ENCODE peak calls at places on chromosomes 4 and X, in four cellular contexts. E is IMR-90, A is endothelial cell of umbilical vein, P is K562. S is an unnamed sample.

GRCh38 chr4:55820260-55820659 is 670 bp downstream of the EXOC1L start:
- DNase-seq in E (no peak), P (no peak), A (no peak), S (no peak)

GRCh38 chr4:67721770-67722597 is 21.0 kb upstream of the UBA6 start:
- DNase-seq in E (peak), A (peak), P (peak), S (no peak)

GRCh38 chrX:13699183-13699826 is 10.4 kb downstream of the RAB9A start:
- DNase-seq in A (peak), P (peak), E (peak), S (no peak)

GRCh38 chrX:129559800-129560199 is 19.7 kb downstream of the OCRL start:
- DNase-seq in P (no peak), E (no peak), A (no peak), S (no peak)

GRCh38 chr4:5798447-5798846 is 87.4 kb downstream of the EVC start:
- DNase-seq in A (no peak), E (no peak), P (no peak), S (no peak)

GRCh38 chr4:129428454-129428853 is 332.5 kb downstream of the C4orf33 start:
- DNase-seq in E (no peak), A (no peak), P (no peak), S (no peak)

GRCh38 chrX:2474963-2475726 is 25.6 kb downstream of the DHRSX start:
- DNase-seq in P (peak), E (no peak), A (no peak), S (no peak)

GRCh38 chr4:336099-336892 is 1.3 kb upstream of the ZNF141 start:
- DNase-seq in E (no peak), A (no peak), P (no peak), S (no peak)

GRCh38 chr4:141346144-141346543 is 125.4 kb downstream of the ZNF330 start:
- DNase-seq in E (peak), P (peak), A (peak), S (no peak)

GRCh38 chr4:109321232-109321631 is 18.8 kb upstream of the COL25A1 start:
- DNase-seq in E (no peak), A (no peak), P (no peak), S (peak)

GRCh38 chr4:121370729-121371325 is 10.0 kb downstream of the QRFPR start:
- DNase-seq in E (peak), A (peak), P (peak), S (no peak)

GRCh38 chr4:186485621-186486062 is 69.7 kb downstream of the MTNR1A start:
- DNase-seq in A (no peak), E (peak), P (no peak), S (no peak)

GRCh38 chrX:136636121-136636520 is 11.8 kb upstream of the CD40LG start:
- DNase-seq in P (no peak), A (no peak), E (no peak), S (no peak)

GRCh38 chr4:47640911-47641310 is 155.8 kb downstream of the ATP10D start:
- DNase-seq in P (no peak), A (no peak), E (peak), S (no peak)

GRCh38 chr4:7978489-7978888 is 38.8 kb upstream of the AFAP1 start:
- DNase-seq in P (no peak), A (no peak), E (no peak), S (no peak)

GRCh38 chrX:79524642-79525041 is 157.5 kb upstream of the ITM2A start:
- DNase-seq in E (no peak), A (no peak), P (no peak), S (no peak)

GRCh38 chr4:185865901-185866328 is 53.9 kb upstream of the SORBS2 start:
- DNase-seq in P (no peak), A (no peak), E (peak), S (no peak)

GRCh38 chr4:182014989-182015388 is 228.2 kb upstream of the TENM3 start:
- DNase-seq in P (no peak), A (no peak), E (no peak), S (no peak)

GRCh38 chrX:41721590-41721989 is 2.4 kb upstream of the GPR82 start:
- DNase-seq in E (no peak), P (no peak), A (no peak), S (no peak)

GRCh38 chr4:134490863-134491262 is 289.3 kb upstream of the PABPC4L start:
- DNase-seq in P (no peak), E (no peak), A (no peak), S (no peak)

GRCh38 chrX:118566359-118566758 is 70.7 kb downstream of the DOCK11 start:
- DNase-seq in P (no peak), E (peak), A (no peak), S (no peak)

GRCh38 chrX:41234962-41235361 is 99.0 kb upstream of the DDX3X start:
- DNase-seq in E (no peak), A (no peak), P (no peak), S (peak)

GRCh38 chr4:80492761-80493160 is 157.2 kb downstream of the CFAP299 start:
- DNase-seq in E (no peak), A (no peak), P (peak), S (no peak)

GRCh38 chr4:124028172-124028571 is 631.6 kb downstream of the SPRY1 start:
- DNase-seq in A (no peak), E (peak), P (no peak), S (no peak)

GRCh38 chrX:119272882-119273806 is 37.1 kb downstream of the PGRMC1 start:
- DNase-seq in A (peak), E (peak), P (no peak), S (no peak)

GRCh38 chr4:186948361-186949291 is 225.0 kb upstream of the FAT1 start:
- DNase-seq in E (peak), A (no peak), P (no peak), S (no peak)

GRCh38 chrX:112779139-112779538 is 61.5 kb downstream of the AMOT start:
- DNase-seq in A (no peak), P (no peak), E (no peak), S (no peak)

GRCh38 chr4:72375050-72375736 is 193.8 kb downstream of the ADAMTS3 start:
- DNase-seq in P (peak), E (peak), A (no peak), S (no peak)

DNA sequence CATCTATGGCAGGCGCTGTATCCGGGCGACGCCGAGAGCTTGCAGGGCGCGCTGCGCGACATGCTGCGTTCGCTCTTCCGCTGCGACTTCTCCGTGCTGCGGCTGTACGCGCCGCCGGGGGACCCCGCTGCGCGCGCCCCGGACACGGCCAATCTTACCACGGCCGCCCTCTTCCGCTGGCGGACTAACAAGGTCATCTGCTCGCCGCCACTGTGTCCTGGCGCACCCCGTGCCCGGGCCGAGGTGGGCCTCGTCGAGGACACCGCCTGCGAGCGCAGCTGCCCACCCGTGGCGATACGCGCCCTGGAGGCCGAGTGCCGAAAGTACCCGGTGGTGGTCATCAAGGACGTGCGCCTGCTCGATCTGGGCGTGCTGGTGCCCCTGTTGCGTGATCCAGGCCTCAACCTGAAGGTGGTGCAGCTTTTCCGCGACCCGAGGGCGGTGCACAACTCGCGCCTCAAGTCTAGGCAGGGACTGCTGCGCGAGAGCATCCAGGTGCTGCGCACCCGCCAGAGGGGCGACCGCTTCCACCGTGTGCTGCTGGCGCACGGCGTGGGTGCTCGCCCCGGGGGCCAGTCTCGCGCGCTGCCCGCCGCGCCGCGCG is 874 bp downstream of the CHST7 start:
- DNase-seq in A (peak), E (no peak), P (no peak), S (no peak)
- TF ChIP-seq POLR2A in A (no peak), E (no peak), P (no peak), S (peak)

GRCh38 chr4:113574636-113575103 is 186.9 kb downstream of the CAMK2D start:
- DNase-seq in P (no peak), E (peak), A (peak), S (no peak)
- TF ChIP-seq FOS in P (no peak), E (no peak), A (no peak), S (no peak)

GRCh38 chr4:99305638-99306380 is 15.0 kb upstream of the ADH1A start:
- DNase-seq in E (no peak), P (no peak), A (no peak), S (no peak)
- TF ChIP-seq POLR2A in E (no peak), P (no peak), A (no peak), S (no peak)

GRCh38 chrX:141133272-141133671 is 43.7 kb downstream of the LDOC1 start:
- DNase-seq in E (no peak), P (no peak), A (no peak), S (no peak)
- TF ChIP-seq FOS in E (no peak), P (no peak), A (no peak), S (no peak)

DNA sequence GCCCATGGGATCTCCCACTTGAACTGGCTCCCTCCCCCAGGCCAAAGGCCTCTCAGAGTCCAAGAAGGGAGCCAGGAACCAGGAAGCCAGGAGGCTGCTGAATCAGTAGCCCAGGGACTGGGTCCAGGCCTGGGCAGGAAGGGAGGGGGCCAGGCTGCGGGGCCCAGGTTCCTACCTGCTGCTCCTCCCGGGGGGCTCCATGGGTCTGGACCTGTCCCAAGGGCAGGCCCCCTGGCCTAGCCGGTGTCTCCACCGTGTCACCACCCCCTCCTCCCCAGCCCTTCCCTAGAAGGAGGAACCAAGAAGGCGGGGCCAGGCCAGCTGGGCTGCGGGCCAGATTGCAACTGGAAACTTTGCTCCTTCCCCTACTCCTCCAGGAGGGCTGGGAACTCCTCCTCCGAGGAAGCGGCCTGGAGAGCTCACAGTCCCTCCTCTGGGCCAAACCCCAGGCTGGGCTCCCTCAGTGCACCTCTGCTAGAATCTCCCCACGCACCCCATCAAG is at the start of gene IQSEC2:
- DNase-seq in E (peak), P (peak), A (peak), S (no peak)
- TF ChIP-seq POLR2A in E (no peak), P (peak), A (no peak), S (no peak)

GRCh38 chrX:19715711-19716638 is 171.4 kb downstream of the SH3KBP1 start:
- DNase-seq in E (no peak), P (no peak), A (no peak), S (no peak)
- TF ChIP-seq FOS in E (no peak), P (no peak), A (no peak), S (no peak)

GRCh38 chrX:123732679-123733363 is at the start of gene THOC2:
- DNase-seq in A (peak), P (peak), E (peak), S (peak)
- TF ChIP-seq POLR2A in A (peak), P (peak), E (peak), S (peak)

GRCh38 chrX:141278306-141278705 is 36.0 kb upstream of the SPANXC start:
- DNase-seq in P (peak), A (peak), E (peak), S (no peak)
- TF ChIP-seq FOS in P (no peak), A (no peak), E (no peak), S (no peak)

S was measured in GM12878.